ENCODE peak calls at places on chromosome 22, in seven cellular contexts. G is retinal pigment epithelial cell, A is gastrocnemius medialis, Q is astrocyte of the spinal cord, U is Panc1, M is GM06990, I is uterus. Y is an unnamed sample.

GRCh38 chr22:46667245-46667623 is 47.0 kb downstream of the GRAMD4 start:
- DNase-seq in U (no peak), Q (no peak), A (no peak), I (no peak), M (no peak), G (no peak), Y (no peak)

GRCh38 chr22:30433773-30434172 is 8.2 kb downstream of the MTFP1 start:
- DNase-seq in G (no peak), U (no peak), M (no peak), I (no peak), Q (no peak), A (no peak), Y (no peak)

GRCh38 chr22:36010913-36011312 is 17.7 kb downstream of the RBFOX2 start:
- DNase-seq in Q (peak), I (no peak), A (no peak), G (no peak), U (no peak), M (no peak), Y (no peak)

GRCh38 chr22:32722441-32722840 is 79.1 kb upstream of the TIMP3 start:
- DNase-seq in I (no peak), M (no peak), U (no peak), A (no peak), Q (no peak), G (no peak), Y (no peak)

GRCh38 chr22:46537221-46537945 is at the start of gene CELSR1:
- DNase-seq in M (no peak), I (no peak), G (no peak), A (no peak), U (no peak), Q (no peak), Y (no peak)

GRCh38 chr22:34885852-34886251 is 180.1 kb upstream of the ISX start:
- DNase-seq in M (no peak), G (no peak), U (no peak), Q (no peak), I (no peak), A (no peak), Y (no peak)

GRCh38 chr22:30411780-30412179 is 13.8 kb upstream of the MTFP1 start:
- DNase-seq in G (no peak), Q (no peak), A (no peak), I (no peak), U (no peak), M (no peak), Y (no peak)

GRCh38 chr22:50201191-50202129 is 649 bp downstream of the SELENOO start:
- DNase-seq in A (no peak), M (no peak), I (no peak), Q (no peak), G (no peak), U (no peak), Y (no peak)

GRCh38 chr22:42185915-42186439 is 55.4 kb upstream of the CYP2D6 start:
- DNase-seq in M (no peak), I (no peak), Q (no peak), A (no peak), U (no peak), G (no peak), Y (no peak)

GRCh38 chr22:33879796-33880195 is 40.5 kb downstream of the LARGE1 start:
- DNase-seq in A (no peak), M (no peak), Q (no peak), U (no peak), G (no peak), I (no peak), Y (no peak)

GRCh38 chr22:30312053-30312452 is 14.7 kb downstream of the TBC1D10A start:
- DNase-seq in I (no peak), Q (peak), M (no peak), G (no peak), A (no peak), U (no peak), Y (no peak)

GRCh38 chr22:19290400-19291217 is 910 bp downstream of the CLTCL1 start:
- DNase-seq in A (peak), Q (peak), U (no peak), G (no peak), I (peak), M (no peak), Y (no peak)

GRCh38 chr22:41831383-41831782 is 1.5 kb upstream of the SREBF2 start:
- DNase-seq in U (no peak), G (no peak), Q (no peak), I (no peak), A (no peak), M (no peak), Y (no peak)

GRCh38 chr22:41178425-41178975 is 26.6 kb upstream of the L3MBTL2 start:
- DNase-seq in Q (no peak), A (no peak), M (no peak), I (no peak), U (no peak), G (no peak), Y (no peak)

GRCh38 chr22:40394607-40395006 is 24.2 kb downstream of the SGSM3 start:
- DNase-seq in Q (no peak), G (no peak), A (no peak), I (no peak), M (no peak), U (no peak), Y (no peak)

DNA sequence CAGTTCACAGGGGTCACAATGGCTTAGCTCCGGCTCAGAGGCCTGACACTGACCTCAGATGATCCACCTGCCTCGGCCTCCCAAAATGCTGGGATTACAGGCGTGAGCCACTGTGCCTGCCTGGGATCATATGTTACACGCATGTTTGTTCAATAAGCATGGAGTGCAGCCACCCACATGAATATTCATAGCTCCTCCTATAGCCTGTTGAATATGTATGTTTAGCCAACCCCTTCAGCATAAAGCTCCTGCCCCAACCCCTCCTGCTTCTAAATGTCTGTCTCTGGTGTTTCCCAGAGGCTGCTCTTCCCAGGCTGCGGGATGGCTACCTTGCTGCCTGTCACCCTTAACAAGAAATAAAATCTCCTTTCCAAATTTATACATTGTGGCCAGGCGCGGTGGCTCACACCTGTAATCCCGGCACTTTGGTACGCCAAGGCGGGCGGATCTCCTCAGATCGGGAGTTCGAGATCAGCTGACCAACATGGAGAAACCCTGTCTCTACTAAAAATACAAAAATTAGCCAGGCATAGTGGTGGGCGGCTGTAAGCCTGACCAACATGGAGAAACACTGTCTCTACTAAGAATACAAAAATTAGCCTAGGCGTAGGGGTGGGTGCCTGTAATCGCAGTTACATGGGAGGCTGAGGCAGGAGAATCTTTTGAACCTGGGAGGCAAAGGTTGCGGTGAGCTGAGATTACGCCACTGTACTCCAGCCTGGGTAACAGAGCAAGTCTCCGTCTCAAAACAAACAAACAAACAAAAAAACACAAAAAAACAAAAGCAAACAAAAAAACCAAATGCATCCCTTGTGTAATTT is 1.1 kb upstream of the APOBEC3F start:
- DNase-seq in A (no peak), M (no peak), I (no peak), U (no peak), G (no peak), Q (no peak), Y (no peak)
- H3K4me3 ChIP-seq in A (peak), M (peak), I (no peak), U (peak), G (no peak), Q (no peak), Y (no peak)

GRCh38 chr22:20509344-20510047 is 2.1 kb downstream of the MED15 start:
- DNase-seq in M (no peak), A (peak), Q (peak), G (peak), U (no peak), I (peak), Y (peak)

GRCh38 chr22:20510811-20511577 is 3.6 kb downstream of the MED15 start:
- DNase-seq in Q (no peak), A (no peak), G (no peak), M (no peak), I (no peak), U (no peak), Y (no peak)

GRCh38 chr22:20508815-20509271 is 1.4 kb downstream of the MED15 start:
- DNase-seq in U (no peak), G (no peak), M (no peak), Q (no peak), A (no peak), I (no peak), Y (no peak)

GRCh38 chr22:20514658-20515406 is 7.4 kb downstream of the MED15 start:
- DNase-seq in U (no peak), A (peak), I (peak), G (no peak), M (no peak), Q (peak), Y (peak)

DNA sequence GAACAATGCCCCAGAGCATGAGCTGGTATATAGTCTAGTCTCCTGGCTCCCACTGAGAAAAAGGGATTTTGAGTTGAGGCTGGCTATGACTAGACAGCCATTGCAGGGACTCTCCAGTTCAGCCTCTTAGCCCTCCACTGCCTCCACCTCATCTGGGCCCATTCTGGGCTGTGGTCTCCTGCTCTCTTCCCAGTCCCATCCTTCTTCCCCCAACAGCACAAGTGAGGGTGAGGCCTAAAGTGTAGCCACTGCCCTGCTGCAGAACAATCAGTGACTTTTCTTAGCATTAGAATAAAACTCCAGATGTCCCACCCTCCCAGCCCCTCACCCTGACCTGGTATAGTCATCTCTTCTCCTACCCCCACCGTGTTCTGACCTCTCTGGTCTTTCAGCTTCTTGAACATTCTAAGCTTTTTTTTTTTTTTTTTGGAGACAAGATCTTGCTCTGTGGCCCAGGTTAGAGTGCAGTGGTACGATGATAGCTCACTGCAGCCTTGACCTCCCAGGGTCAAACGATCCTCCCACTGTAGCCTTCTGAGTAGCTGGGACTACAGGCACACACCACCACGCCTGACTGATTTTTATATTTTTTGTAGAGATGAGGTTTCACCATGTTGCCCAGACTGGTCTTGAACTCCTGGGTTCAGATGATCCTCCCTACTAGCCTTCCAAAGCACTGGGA is 4.3 kb downstream of the MED15 start:
- DNase-seq in U (no peak), A (no peak), M (no peak), Q (no peak), I (no peak), G (no peak), Y (no peak)
- TF ChIP-seq CTCF in U (no peak), A (no peak), M (no peak), Q (no peak), I (no peak), G (no peak), Y (no peak)

GRCh38 chr22:22955866-22956535 is 68.4 kb downstream of the IGLL5 start:
- DNase-seq in I (peak), Q (peak), M (no peak), A (peak), U (no peak), G (peak), Y (peak)
- H3K4me3 ChIP-seq in I (no peak), Q (no peak), M (no peak), A (no peak), U (no peak), G (no peak), Y (no peak)

GRCh38 chr22:25898707-25899365 is 156.8 kb downstream of the MYO18B start:
- DNase-seq in Q (no peak), I (no peak), A (no peak), U (no peak), G (no peak), M (no peak), Y (no peak)
- TF ChIP-seq CTCF in Q (no peak), I (no peak), A (peak), U (peak), G (no peak), M (peak), Y (peak)

DNA sequence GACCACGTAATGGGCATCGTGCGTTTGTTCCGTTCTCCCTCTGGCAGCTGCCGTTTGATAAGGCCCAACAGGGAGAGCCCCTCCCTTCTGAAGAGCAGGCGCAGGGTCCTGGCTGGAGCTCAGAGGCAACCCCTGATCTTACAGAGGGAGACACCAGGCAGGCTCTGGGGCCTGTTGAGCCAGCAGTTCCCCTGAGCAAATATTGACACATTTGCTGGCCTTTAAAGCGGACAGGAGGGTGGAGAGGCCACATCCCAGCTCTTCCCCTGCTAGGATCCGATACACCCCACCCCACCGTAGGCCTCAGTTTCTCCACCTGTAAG is 11.8 kb upstream of the C1QTNF6 start:
- DNase-seq in G (no peak), U (no peak), M (no peak), I (no peak), Q (no peak), A (no peak), Y (no peak)
- H3K4me3 ChIP-seq in G (no peak), U (peak), M (no peak), I (peak), Q (no peak), A (peak), Y (peak)